ENCODE peak calls at places on chromosome 7, in eight cellular contexts. One of them, this sample, is unnamed.

GRCh38 chr7:154332776-154333175 is 280.6 kb downstream of the DPP6 start:
- DNase-seq in HFFc6: no peak
- DNase-seq in LoVo: no peak
- DNase-seq in lower lobe of right lung: no peak
- DNase-seq in activated T-helper 9 cell treated with anti-CD3 and anti-CD28 coated beads, Interleukin-2, amount 50 U/mL, for 16 hours: no peak
- DNase-seq in GM04504: no peak
- DNase-seq in GM12891: no peak
- DNase-seq in T-cell: no peak
- DNase-seq in this sample: no peak

GRCh38 chr7:149284343-149284742 is 22.3 kb downstream of the ZNF783 start:
- DNase-seq in HFFc6: no peak
- DNase-seq in LoVo: no peak
- DNase-seq in lower lobe of right lung: no peak
- DNase-seq in activated T-helper 9 cell treated with anti-CD3 and anti-CD28 coated beads, Interleukin-2, amount 50 U/mL, for 16 hours: no peak
- DNase-seq in GM04504: no peak
- DNase-seq in GM12891: peak
- DNase-seq in T-cell: peak
- DNase-seq in this sample: no peak

GRCh38 chr7:12222889-12223579 is 11.9 kb downstream of the TMEM106B start:
- DNase-seq in HFFc6: no peak
- DNase-seq in LoVo: no peak
- DNase-seq in lower lobe of right lung: no peak
- DNase-seq in activated T-helper 9 cell treated with anti-CD3 and anti-CD28 coated beads, Interleukin-2, amount 50 U/mL, for 16 hours: no peak
- DNase-seq in GM04504: no peak
- DNase-seq in GM12891: no peak
- DNase-seq in T-cell: no peak
- DNase-seq in this sample: no peak

GRCh38 chr7:30465342-30466170 is 13.0 kb downstream of the NOD1 start:
- DNase-seq in HFFc6: no peak
- DNase-seq in LoVo: no peak
- DNase-seq in lower lobe of right lung: no peak
- DNase-seq in activated T-helper 9 cell treated with anti-CD3 and anti-CD28 coated beads, Interleukin-2, amount 50 U/mL, for 16 hours: no peak
- DNase-seq in GM04504: no peak
- DNase-seq in GM12891: no peak
- DNase-seq in T-cell: no peak
- DNase-seq in this sample: no peak

GRCh38 chr7:103065666-103066065 is 8.9 kb downstream of the FBXL13 start:
- DNase-seq in HFFc6: no peak
- DNase-seq in LoVo: peak
- DNase-seq in lower lobe of right lung: no peak
- DNase-seq in activated T-helper 9 cell treated with anti-CD3 and anti-CD28 coated beads, Interleukin-2, amount 50 U/mL, for 16 hours: no peak
- DNase-seq in GM04504: no peak
- DNase-seq in GM12891: no peak
- DNase-seq in T-cell: no peak
- DNase-seq in this sample: no peak

GRCh38 chr7:21887779-21888178 is 57.9 kb downstream of the CDCA7L start:
- DNase-seq in HFFc6: no peak
- DNase-seq in LoVo: no peak
- DNase-seq in lower lobe of right lung: no peak
- DNase-seq in activated T-helper 9 cell treated with anti-CD3 and anti-CD28 coated beads, Interleukin-2, amount 50 U/mL, for 16 hours: no peak
- DNase-seq in GM04504: no peak
- DNase-seq in GM12891: no peak
- DNase-seq in T-cell: no peak
- DNase-seq in this sample: no peak

GRCh38 chr7:44148961-44149550 is 7.9 kb upstream of the MYL7 start:
- DNase-seq in HFFc6: no peak
- DNase-seq in LoVo: no peak
- DNase-seq in lower lobe of right lung: no peak
- DNase-seq in activated T-helper 9 cell treated with anti-CD3 and anti-CD28 coated beads, Interleukin-2, amount 50 U/mL, for 16 hours: no peak
- DNase-seq in GM04504: no peak
- DNase-seq in GM12891: no peak
- DNase-seq in T-cell: no peak
- DNase-seq in this sample: no peak

GRCh38 chr7:123749537-123749857 is 694 bp upstream of the WASL start:
- DNase-seq in HFFc6: peak
- DNase-seq in LoVo: peak
- DNase-seq in lower lobe of right lung: peak
- DNase-seq in activated T-helper 9 cell treated with anti-CD3 and anti-CD28 coated beads, Interleukin-2, amount 50 U/mL, for 16 hours: no peak
- DNase-seq in GM04504: peak
- DNase-seq in GM12891: no peak
- DNase-seq in T-cell: no peak
- DNase-seq in this sample: peak

GRCh38 chr7:133912916-133913697 is 214.0 kb upstream of the LRGUK start:
- DNase-seq in HFFc6: peak
- DNase-seq in LoVo: no peak
- DNase-seq in lower lobe of right lung: no peak
- DNase-seq in activated T-helper 9 cell treated with anti-CD3 and anti-CD28 coated beads, Interleukin-2, amount 50 U/mL, for 16 hours: no peak
- DNase-seq in GM04504: peak
- DNase-seq in GM12891: no peak
- DNase-seq in T-cell: no peak
- DNase-seq in this sample: no peak

GRCh38 chr7:8303904-8304528 is 42.0 kb upstream of the ICA1 start:
- DNase-seq in HFFc6: no peak
- DNase-seq in LoVo: peak
- DNase-seq in lower lobe of right lung: no peak
- DNase-seq in activated T-helper 9 cell treated with anti-CD3 and anti-CD28 coated beads, Interleukin-2, amount 50 U/mL, for 16 hours: no peak
- DNase-seq in GM04504: no peak
- DNase-seq in GM12891: no peak
- DNase-seq in T-cell: no peak
- DNase-seq in this sample: no peak

GRCh38 chr7:139884441-139884840 is 55.4 kb downstream of the TBXAS1 start:
- DNase-seq in HFFc6: no peak
- DNase-seq in LoVo: no peak
- DNase-seq in lower lobe of right lung: no peak
- DNase-seq in activated T-helper 9 cell treated with anti-CD3 and anti-CD28 coated beads, Interleukin-2, amount 50 U/mL, for 16 hours: no peak
- DNase-seq in GM04504: no peak
- DNase-seq in GM12891: no peak
- DNase-seq in T-cell: no peak
- DNase-seq in this sample: no peak

GRCh38 chr7:127776776-127777390 is 124.9 kb downstream of the SND1 start:
- DNase-seq in HFFc6: peak
- DNase-seq in LoVo: no peak
- DNase-seq in lower lobe of right lung: no peak
- DNase-seq in activated T-helper 9 cell treated with anti-CD3 and anti-CD28 coated beads, Interleukin-2, amount 50 U/mL, for 16 hours: no peak
- DNase-seq in GM04504: peak
- DNase-seq in GM12891: no peak
- DNase-seq in T-cell: no peak
- DNase-seq in this sample: no peak

GRCh38 chr7:108234981-108235450 is 104.9 kb upstream of the LAMB4 start:
- DNase-seq in HFFc6: no peak
- DNase-seq in LoVo: no peak
- DNase-seq in lower lobe of right lung: no peak
- DNase-seq in activated T-helper 9 cell treated with anti-CD3 and anti-CD28 coated beads, Interleukin-2, amount 50 U/mL, for 16 hours: no peak
- DNase-seq in GM04504: no peak
- DNase-seq in GM12891: no peak
- DNase-seq in T-cell: no peak
- DNase-seq in this sample: no peak

GRCh38 chr7:86653919-86654659 is 10.4 kb downstream of the GRM3 start:
- DNase-seq in HFFc6: no peak
- DNase-seq in LoVo: no peak
- DNase-seq in lower lobe of right lung: peak
- DNase-seq in activated T-helper 9 cell treated with anti-CD3 and anti-CD28 coated beads, Interleukin-2, amount 50 U/mL, for 16 hours: no peak
- DNase-seq in GM04504: peak
- DNase-seq in GM12891: no peak
- DNase-seq in T-cell: no peak
- DNase-seq in this sample: no peak

GRCh38 chr7:55502209-55502608 is 70.1 kb downstream of the VOPP1 start:
- DNase-seq in HFFc6: no peak
- DNase-seq in LoVo: no peak
- DNase-seq in lower lobe of right lung: no peak
- DNase-seq in activated T-helper 9 cell treated with anti-CD3 and anti-CD28 coated beads, Interleukin-2, amount 50 U/mL, for 16 hours: no peak
- DNase-seq in GM04504: no peak
- DNase-seq in GM12891: no peak
- DNase-seq in T-cell: no peak
- DNase-seq in this sample: no peak

GRCh38 chr7:158270106-158270775 is 317.4 kb downstream of the PTPRN2 start:
- DNase-seq in HFFc6: no peak
- DNase-seq in LoVo: no peak
- DNase-seq in lower lobe of right lung: no peak
- DNase-seq in activated T-helper 9 cell treated with anti-CD3 and anti-CD28 coated beads, Interleukin-2, amount 50 U/mL, for 16 hours: no peak
- DNase-seq in GM04504: no peak
- DNase-seq in GM12891: no peak
- DNase-seq in T-cell: no peak
- DNase-seq in this sample: no peak

This sample was measured in 8988T.